ENCODE peak calls at places on chromosomes 1 and 21, in ten cellular contexts. One of them, this sample, is unnamed.

GRCh38 chr1:47438321-47439150 is 692 bp downstream of the FOXD2 start:
- DNase-seq in endothelial cell of umbilical vein: no peak
- DNase-seq in NB4: peak
- DNase-seq in lower leg skin: no peak
- DNase-seq in suprapubic skin: no peak
- DNase-seq in gastrocnemius medialis: no peak
- DNase-seq in breast epithelium: no peak
- DNase-seq in body of pancreas: no peak
- DNase-seq in stomach: no peak
- DNase-seq in prostate gland: no peak
- DNase-seq in this sample: no peak

GRCh38 chr1:227942716-227943261 is 4.9 kb downstream of the WNT9A start:
- DNase-seq in endothelial cell of umbilical vein: no peak
- DNase-seq in NB4: no peak
- DNase-seq in lower leg skin: no peak
- DNase-seq in suprapubic skin: peak
- DNase-seq in gastrocnemius medialis: no peak
- DNase-seq in breast epithelium: peak
- DNase-seq in body of pancreas: peak
- DNase-seq in stomach: peak
- DNase-seq in prostate gland: no peak
- DNase-seq in this sample: no peak

GRCh38 chr1:151908228-151908691 is 1.1 kb downstream of the THEM4 start:
- DNase-seq in endothelial cell of umbilical vein: peak
- DNase-seq in NB4: peak
- DNase-seq in lower leg skin: no peak
- DNase-seq in suprapubic skin: no peak
- DNase-seq in gastrocnemius medialis: no peak
- DNase-seq in breast epithelium: no peak
- DNase-seq in body of pancreas: no peak
- DNase-seq in stomach: no peak
- DNase-seq in prostate gland: no peak
- DNase-seq in this sample: no peak

GRCh38 chr1:85240174-85240601 is 19.3 kb downstream of the C1orf52 start:
- DNase-seq in endothelial cell of umbilical vein: no peak
- DNase-seq in NB4: peak
- DNase-seq in lower leg skin: no peak
- DNase-seq in suprapubic skin: no peak
- DNase-seq in gastrocnemius medialis: no peak
- DNase-seq in breast epithelium: no peak
- DNase-seq in body of pancreas: peak
- DNase-seq in stomach: no peak
- DNase-seq in prostate gland: no peak
- DNase-seq in this sample: peak

GRCh38 chr1:200856716-200857352 is 15.9 kb upstream of the GPR25 start:
- DNase-seq in endothelial cell of umbilical vein: peak
- DNase-seq in NB4: no peak
- DNase-seq in lower leg skin: no peak
- DNase-seq in suprapubic skin: no peak
- DNase-seq in gastrocnemius medialis: no peak
- DNase-seq in breast epithelium: no peak
- DNase-seq in body of pancreas: no peak
- DNase-seq in stomach: no peak
- DNase-seq in prostate gland: no peak
- DNase-seq in this sample: no peak

GRCh38 chr1:209746469-209747269 is 9.2 kb upstream of the TRAF3IP3 start:
- DNase-seq in endothelial cell of umbilical vein: no peak
- DNase-seq in NB4: no peak
- DNase-seq in lower leg skin: no peak
- DNase-seq in suprapubic skin: no peak
- DNase-seq in gastrocnemius medialis: no peak
- DNase-seq in breast epithelium: no peak
- DNase-seq in body of pancreas: no peak
- DNase-seq in stomach: no peak
- DNase-seq in prostate gland: no peak
- DNase-seq in this sample: peak

GRCh38 chr1:115277276-115277675 is 60.8 kb downstream of the NGF start:
- DNase-seq in endothelial cell of umbilical vein: no peak
- DNase-seq in NB4: no peak
- DNase-seq in lower leg skin: no peak
- DNase-seq in suprapubic skin: no peak
- DNase-seq in gastrocnemius medialis: no peak
- DNase-seq in breast epithelium: no peak
- DNase-seq in body of pancreas: no peak
- DNase-seq in stomach: no peak
- DNase-seq in prostate gland: no peak
- DNase-seq in this sample: no peak

GRCh38 chr1:207312604-207312920 is 8.9 kb upstream of the CD55 start:
- DNase-seq in endothelial cell of umbilical vein: no peak
- DNase-seq in NB4: no peak
- DNase-seq in lower leg skin: no peak
- DNase-seq in suprapubic skin: no peak
- DNase-seq in gastrocnemius medialis: no peak
- DNase-seq in breast epithelium: no peak
- DNase-seq in body of pancreas: no peak
- DNase-seq in stomach: no peak
- DNase-seq in prostate gland: no peak
- DNase-seq in this sample: no peak

GRCh38 chr1:150210741-150211140 is 25.2 kb downstream of the ANP32E start:
- DNase-seq in endothelial cell of umbilical vein: no peak
- DNase-seq in NB4: no peak
- DNase-seq in lower leg skin: no peak
- DNase-seq in suprapubic skin: no peak
- DNase-seq in gastrocnemius medialis: no peak
- DNase-seq in breast epithelium: no peak
- DNase-seq in body of pancreas: no peak
- DNase-seq in stomach: no peak
- DNase-seq in prostate gland: no peak
- DNase-seq in this sample: no peak

GRCh38 chr1:150212070-150212469 is 23.8 kb downstream of the ANP32E start:
- DNase-seq in endothelial cell of umbilical vein: no peak
- DNase-seq in NB4: no peak
- DNase-seq in lower leg skin: no peak
- DNase-seq in suprapubic skin: no peak
- DNase-seq in gastrocnemius medialis: no peak
- DNase-seq in breast epithelium: no peak
- DNase-seq in body of pancreas: no peak
- DNase-seq in stomach: no peak
- DNase-seq in prostate gland: no peak
- DNase-seq in this sample: no peak

GRCh38 chr1:150210086-150210485 is 25.8 kb downstream of the ANP32E start:
- DNase-seq in endothelial cell of umbilical vein: no peak
- DNase-seq in NB4: no peak
- DNase-seq in lower leg skin: no peak
- DNase-seq in suprapubic skin: no peak
- DNase-seq in gastrocnemius medialis: no peak
- DNase-seq in breast epithelium: no peak
- DNase-seq in body of pancreas: no peak
- DNase-seq in stomach: no peak
- DNase-seq in prostate gland: no peak
- DNase-seq in this sample: no peak

GRCh38 chr1:150213170-150214098 is 22.5 kb downstream of the ANP32E start:
- DNase-seq in endothelial cell of umbilical vein: peak
- DNase-seq in NB4: peak
- DNase-seq in lower leg skin: peak
- DNase-seq in suprapubic skin: peak
- DNase-seq in gastrocnemius medialis: peak
- DNase-seq in breast epithelium: peak
- DNase-seq in body of pancreas: peak
- DNase-seq in stomach: peak
- DNase-seq in prostate gland: peak
- DNase-seq in this sample: peak
- TF ChIP-seq POLR2A in endothelial cell of umbilical vein: no peak
- TF ChIP-seq POLR2A in NB4: peak
- TF ChIP-seq POLR2A in lower leg skin: no peak
- TF ChIP-seq POLR2A in suprapubic skin: no peak
- TF ChIP-seq POLR2A in gastrocnemius medialis: peak
- TF ChIP-seq POLR2A in breast epithelium: no peak
- TF ChIP-seq POLR2A in body of pancreas: peak
- TF ChIP-seq POLR2A in stomach: no peak
- TF ChIP-seq POLR2A in prostate gland: peak
- TF ChIP-seq POLR2A in this sample: peak

GRCh38 chr21:45975017-45975595 is 6.5 kb upstream of the COL6A1 start:
- DNase-seq in endothelial cell of umbilical vein: no peak
- DNase-seq in NB4: no peak
- DNase-seq in lower leg skin: no peak
- DNase-seq in suprapubic skin: peak
- DNase-seq in gastrocnemius medialis: no peak
- DNase-seq in breast epithelium: peak
- DNase-seq in body of pancreas: no peak
- DNase-seq in stomach: peak
- DNase-seq in prostate gland: no peak
- DNase-seq in this sample: no peak

GRCh38 chr21:45972353-45972715 is 9.2 kb upstream of the COL6A1 start:
- DNase-seq in endothelial cell of umbilical vein: no peak
- DNase-seq in NB4: no peak
- DNase-seq in lower leg skin: no peak
- DNase-seq in suprapubic skin: peak
- DNase-seq in gastrocnemius medialis: no peak
- DNase-seq in breast epithelium: peak
- DNase-seq in body of pancreas: no peak
- DNase-seq in stomach: no peak
- DNase-seq in prostate gland: no peak
- DNase-seq in this sample: no peak

GRCh38 chr21:45974073-45975016 is 7.2 kb upstream of the COL6A1 start:
- DNase-seq in endothelial cell of umbilical vein: peak
- DNase-seq in NB4: peak
- DNase-seq in lower leg skin: no peak
- DNase-seq in suprapubic skin: peak
- DNase-seq in gastrocnemius medialis: no peak
- DNase-seq in breast epithelium: peak
- DNase-seq in body of pancreas: peak
- DNase-seq in stomach: peak
- DNase-seq in prostate gland: no peak
- DNase-seq in this sample: no peak

GRCh38 chr21:45972716-45973474 is 8.7 kb upstream of the COL6A1 start:
- DNase-seq in endothelial cell of umbilical vein: peak
- DNase-seq in NB4: no peak
- DNase-seq in lower leg skin: peak
- DNase-seq in suprapubic skin: peak
- DNase-seq in gastrocnemius medialis: no peak
- DNase-seq in breast epithelium: peak
- DNase-seq in body of pancreas: peak
- DNase-seq in stomach: no peak
- DNase-seq in prostate gland: no peak
- DNase-seq in this sample: no peak

GRCh38 chr21:45973475-45974072 is 8.0 kb upstream of the COL6A1 start:
- DNase-seq in endothelial cell of umbilical vein: peak
- DNase-seq in NB4: peak
- DNase-seq in lower leg skin: peak
- DNase-seq in suprapubic skin: peak
- DNase-seq in gastrocnemius medialis: no peak
- DNase-seq in breast epithelium: peak
- DNase-seq in body of pancreas: peak
- DNase-seq in stomach: peak
- DNase-seq in prostate gland: peak
- DNase-seq in this sample: peak
- TF ChIP-seq POLR2A in endothelial cell of umbilical vein: no peak
- TF ChIP-seq POLR2A in NB4: peak
- TF ChIP-seq POLR2A in lower leg skin: no peak
- TF ChIP-seq POLR2A in suprapubic skin: no peak
- TF ChIP-seq POLR2A in gastrocnemius medialis: peak
- TF ChIP-seq POLR2A in breast epithelium: no peak
- TF ChIP-seq POLR2A in body of pancreas: peak
- TF ChIP-seq POLR2A in stomach: no peak
- TF ChIP-seq POLR2A in prostate gland: no peak
- TF ChIP-seq POLR2A in this sample: no peak

DNA sequence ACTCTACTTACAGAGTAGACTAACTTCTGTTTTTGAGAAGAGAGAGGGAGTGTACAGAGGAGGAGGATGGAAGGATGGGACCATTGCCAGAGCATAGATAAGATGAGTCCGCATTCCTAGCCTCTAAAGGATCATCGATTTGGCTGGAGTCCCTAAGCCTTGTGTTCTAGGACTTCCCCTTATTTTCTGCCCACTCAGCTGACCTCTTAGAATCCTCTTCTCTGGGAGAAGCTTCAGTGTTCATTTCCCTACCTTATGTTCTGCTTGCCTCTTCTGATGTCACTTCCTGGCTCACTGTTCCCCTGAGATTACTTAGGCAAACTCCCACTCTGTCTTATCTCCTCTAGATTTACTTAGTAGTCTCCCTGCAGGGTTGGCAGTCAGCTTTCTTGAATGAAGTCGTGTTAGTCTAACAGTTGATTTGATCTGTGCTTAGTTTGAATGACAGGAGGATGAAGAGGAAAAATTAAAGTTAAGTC is 156.7 kb downstream of the SYT2 start:
- DNase-seq in endothelial cell of umbilical vein: no peak
- DNase-seq in NB4: peak
- DNase-seq in lower leg skin: peak
- DNase-seq in suprapubic skin: no peak
- DNase-seq in gastrocnemius medialis: no peak
- DNase-seq in breast epithelium: no peak
- DNase-seq in body of pancreas: peak
- DNase-seq in stomach: no peak
- DNase-seq in prostate gland: no peak
- DNase-seq in this sample: peak
- TF ChIP-seq POLR2A in endothelial cell of umbilical vein: no peak
- TF ChIP-seq POLR2A in NB4: no peak
- TF ChIP-seq POLR2A in lower leg skin: no peak
- TF ChIP-seq POLR2A in suprapubic skin: no peak
- TF ChIP-seq POLR2A in gastrocnemius medialis: no peak
- TF ChIP-seq POLR2A in breast epithelium: no peak
- TF ChIP-seq POLR2A in body of pancreas: no peak
- TF ChIP-seq POLR2A in stomach: no peak
- TF ChIP-seq POLR2A in prostate gland: no peak
- TF ChIP-seq POLR2A in this sample: no peak

GRCh38 chr1:202858306-202858705 is 30.6 kb downstream of the RABIF start:
- DNase-seq in endothelial cell of umbilical vein: peak
- DNase-seq in NB4: peak
- DNase-seq in lower leg skin: peak
- DNase-seq in suprapubic skin: no peak
- DNase-seq in gastrocnemius medialis: peak
- DNase-seq in breast epithelium: no peak
- DNase-seq in body of pancreas: peak
- DNase-seq in stomach: peak
- DNase-seq in prostate gland: no peak
- DNase-seq in this sample: no peak

GRCh38 chr1:202861420-202862121 is 27.4 kb downstream of the RABIF start:
- DNase-seq in endothelial cell of umbilical vein: peak
- DNase-seq in NB4: peak
- DNase-seq in lower leg skin: peak
- DNase-seq in suprapubic skin: peak
- DNase-seq in gastrocnemius medialis: peak
- DNase-seq in breast epithelium: peak
- DNase-seq in body of pancreas: peak
- DNase-seq in stomach: peak
- DNase-seq in prostate gland: peak
- DNase-seq in this sample: peak

GRCh38 chr1:202862672-202863560 is 26.0 kb downstream of the RABIF start:
- DNase-seq in endothelial cell of umbilical vein: no peak
- DNase-seq in NB4: no peak
- DNase-seq in lower leg skin: no peak
- DNase-seq in suprapubic skin: no peak
- DNase-seq in gastrocnemius medialis: no peak
- DNase-seq in breast epithelium: no peak
- DNase-seq in body of pancreas: no peak
- DNase-seq in stomach: no peak
- DNase-seq in prostate gland: no peak
- DNase-seq in this sample: no peak

GRCh38 chr1:202858789-202859414 is 30.0 kb downstream of the RABIF start:
- DNase-seq in endothelial cell of umbilical vein: no peak
- DNase-seq in NB4: peak
- DNase-seq in lower leg skin: no peak
- DNase-seq in suprapubic skin: no peak
- DNase-seq in gastrocnemius medialis: no peak
- DNase-seq in breast epithelium: no peak
- DNase-seq in body of pancreas: no peak
- DNase-seq in stomach: no peak
- DNase-seq in prostate gland: no peak
- DNase-seq in this sample: no peak

GRCh38 chr1:202860744-202861419 is 28.1 kb downstream of the RABIF start:
- DNase-seq in endothelial cell of umbilical vein: peak
- DNase-seq in NB4: peak
- DNase-seq in lower leg skin: no peak
- DNase-seq in suprapubic skin: no peak
- DNase-seq in gastrocnemius medialis: no peak
- DNase-seq in breast epithelium: peak
- DNase-seq in body of pancreas: peak
- DNase-seq in stomach: peak
- DNase-seq in prostate gland: peak
- DNase-seq in this sample: peak
- TF ChIP-seq POLR2A in endothelial cell of umbilical vein: no peak
- TF ChIP-seq POLR2A in NB4: no peak
- TF ChIP-seq POLR2A in lower leg skin: no peak
- TF ChIP-seq POLR2A in suprapubic skin: no peak
- TF ChIP-seq POLR2A in gastrocnemius medialis: no peak
- TF ChIP-seq POLR2A in breast epithelium: no peak
- TF ChIP-seq POLR2A in body of pancreas: peak
- TF ChIP-seq POLR2A in stomach: no peak
- TF ChIP-seq POLR2A in prostate gland: peak
- TF ChIP-seq POLR2A in this sample: no peak